ENCODE peak calls at places on chromosomes 7 and 10, in ten cellular contexts. R is T follicular helper cell; A is nephron progenitor cell; K is chondrocyte; B is brain microvascular endothelial cell; N is endothelial cell; J is T-helper 1 cell; G is CD4-positive, CD25-positive, alpha-beta regulatory T cell; E is stimulated activated CD4-positive, alpha-beta T cell treated with anti-CD3 and anti-CD28 coated beads, Interleukin-2, amount 100 ng/mL, for 24 hours; O is heart right ventricle. H is an unnamed sample.

GRCh38 chr10:26780793-26781601 is 79.8 kb downstream of the ABI1 start:
- DNase-seq in B (peak), N (no peak), E (peak), O (no peak), R (no peak), J (no peak), A (no peak), G (no peak), K (no peak), H (no peak)

GRCh38 chr7:97064972-97065587 is 40.4 kb upstream of the DLX5 start:
- DNase-seq in N (peak), A (peak), B (peak), J (no peak), O (no peak), G (no peak), R (no peak), K (no peak), E (no peak), H (no peak)

GRCh38 chr7:129949292-129950133 is 3.2 kb downstream of the UBE2H start:
- DNase-seq in G (no peak), R (no peak), O (no peak), E (no peak), B (peak), A (peak), N (peak), J (no peak), K (no peak), H (peak)

GRCh38 chr10:56346845-56347415 is 14.1 kb downstream of the ZWINT start:
- DNase-seq in E (no peak), N (no peak), R (no peak), A (no peak), K (no peak), B (no peak), J (no peak), O (no peak), G (no peak), H (no peak)

GRCh38 chr10:48439031-48439430 is 132.6 kb downstream of the MAPK8 start:
- DNase-seq in R (no peak), J (no peak), E (no peak), A (no peak), O (no peak), N (no peak), G (no peak), B (peak), K (no peak), H (no peak)

GRCh38 chr7:131950758-131951157 is 394.3 kb upstream of the PODXL start:
- DNase-seq in E (no peak), B (no peak), J (no peak), K (no peak), R (no peak), G (no peak), N (no peak), A (no peak), O (no peak), H (no peak)

GRCh38 chr7:134886353-134887057 is 99.8 kb upstream of the AGBL3 start:
- DNase-seq in A (no peak), R (no peak), K (no peak), B (peak), O (no peak), N (no peak), J (no peak), E (no peak), G (no peak), H (no peak)

GRCh38 chr10:72334196-72334831 is 20.4 kb downstream of the DNAJB12 start:
- DNase-seq in R (no peak), G (no peak), N (no peak), O (no peak), E (peak), A (peak), J (no peak), K (no peak), B (peak), H (no peak)

GRCh38 chr7:42162560-42163325 is 74.3 kb downstream of the GLI3 start:
- DNase-seq in O (no peak), R (no peak), J (no peak), E (no peak), K (no peak), N (no peak), B (no peak), A (no peak), G (no peak), H (no peak)

GRCh38 chr7:150586068-150586777 is 19.0 kb downstream of the GIMAP4 start:
- DNase-seq in N (no peak), A (no peak), E (no peak), J (no peak), O (no peak), G (no peak), R (no peak), B (no peak), K (no peak), H (no peak)

H was measured in activated T-helper 2 cell treated with anti-CD3 and anti-CD28 coated beads, Interferon-gamma antibody, Interleukin-2, Interleukin-4, amounts not matched to agents 10 μg/mL and 5 μg/mL and 100 μg/mL, durations not matched to agents 14 hours and 24 hours and 36 hours.